ENCODE peak calls at places on chromosomes 12 and 14, in four cellular contexts. H is stimulated activated CD4-positive, alpha-beta T cell treated with anti-CD3 and anti-CD28 coated beads, TNF-alpha, amount 100 ng/mL, for 1 hour; N is caudate nucleus; B is stomach. V is an unnamed sample.
A peak's percentile ranks its signal among the peaks of the same experiment; 100 is the strongest.

GRCh38 chr12:121797937-121798801 is 4.7 kb upstream of the RHOF start:
- DNase-seq in H (no peak), B (peak; percentile 76), N (peak; percentile 66), V (no peak)

GRCh38 chr12:62581288-62582064 is 114.8 kb downstream of the MON2 start:
- DNase-seq in H (no peak), B (no peak), N (no peak), V (no peak)

GRCh38 chr14:94921870-94922585 is 152.1 kb upstream of the GSC start:
- DNase-seq in N (no peak), B (no peak), H (no peak), V (no peak)

GRCh38 chr12:124667671-124668337 is 100.4 kb upstream of the NCOR2 start:
- DNase-seq in H (no peak), B (peak; percentile 76), N (no peak), V (no peak)

GRCh38 chr12:52686063-52686462 is 5.9 kb upstream of the KRT1 start:
- DNase-seq in B (no peak), H (no peak), N (no peak), V (no peak)

GRCh38 chr14:36505193-36505815 is 14.7 kb downstream of the NKX2-1 start:
- DNase-seq in H (no peak), N (no peak), B (no peak), V (no peak)

GRCh38 chr12:51942501-51943000 is 8.9 kb upstream of the ACVR1B start:
- DNase-seq in N (no peak), H (no peak), B (peak; percentile 10), V (peak; percentile 72)

GRCh38 chr12:53955036-53955775 is 503 bp downstream of the HOXC12 start:
- DNase-seq in N (no peak), H (no peak), B (no peak), V (no peak)

GRCh38 chr14:24761141-24761540 is 127.2 kb upstream of the GZMB start:
- DNase-seq in N (no peak), H (no peak), B (no peak), V (no peak)

GRCh38 chr14:23066368-23066767 is 9.0 kb upstream of the CDH24 start:
- DNase-seq in H (no peak), B (no peak), N (no peak), V (peak; percentile 42)

GRCh38 chr12:55687746-55688145 is 20.0 kb downstream of the ITGA7 start:
- DNase-seq in H (no peak), N (no peak), B (no peak), V (no peak)

GRCh38 chr12:32107376-32108267 is 975 bp downstream of the BICD1 start:
- DNase-seq in N (peak; percentile 48), H (no peak), B (no peak), V (no peak)

V was measured in osteocyte.